ENCODE peak calls at places on chromosomes 6 and 20, in four cellular contexts. E is epithelial cell of esophagus; F is activated T-helper 1 cell treated with anti-CD3 and anti-CD28 coated beads, Interleukin-2, amount 50 U/mL, for 16 hours; K is amniotic stem cell. R is an unnamed sample.
A peak's percentile ranks its signal among the peaks of the same experiment; 100 is the strongest.

GRCh38 chr20:23257106-23257761 is 93.4 kb upstream of the NXT1 start:
- DNase-seq in K (no peak), F (no peak), E (no peak), R (peak; percentile 6)

GRCh38 chr6:41073968-41074691 is 1.4 kb downstream of the NFYA start:
- DNase-seq in E (peak; percentile 13), F (no peak), K (no peak), R (no peak)

GRCh38 chr6:45514454-45514853 is 136.7 kb upstream of the SUPT3H start:
- DNase-seq in F (no peak), E (peak; percentile 70), K (no peak), R (peak; percentile 5)

GRCh38 chr6:47736083-47736700 is 37.8 kb downstream of the ADGRF4 start:
- DNase-seq in E (peak; percentile 62), K (no peak), F (no peak), R (no peak)

GRCh38 chr6:167956491-167956890 is 41.0 kb upstream of the KIF25 start:
- DNase-seq in E (peak; percentile 7), F (no peak), K (no peak), R (no peak)

GRCh38 chr20:33687370-33687915 is 1.3 kb upstream of the E2F1 start:
- DNase-seq in F (no peak), E (no peak), K (no peak), R (no peak)

GRCh38 chr6:144634371-144634770 is 349.2 kb downstream of the UTRN start:
- DNase-seq in K (no peak), F (no peak), E (no peak), R (no peak)

GRCh38 chr20:25418779-25419178 is 11.3 kb downstream of the GINS1 start:
- DNase-seq in F (no peak), K (no peak), E (peak; percentile 35), R (peak; percentile 62)

GRCh38 chr20:59253779-59254319 is 46.6 kb upstream of the EDN3 start:
- DNase-seq in K (no peak), E (no peak), F (peak; percentile 3), R (no peak)

GRCh38 chr20:49615401-49616153 is 47.6 kb upstream of the PTGIS start:
- DNase-seq in F (no peak), K (no peak), E (no peak), R (no peak)

GRCh38 chr6:5087389-5087788 is 2.2 kb downstream of the PPP1R3G start:
- DNase-seq in E (no peak), F (no peak), K (no peak), R (no peak)

GRCh38 chr20:44166477-44166876 is 20.5 kb downstream of the JPH2 start:
- DNase-seq in E (no peak), K (no peak), F (no peak), R (no peak)

GRCh38 chr6:136549359-136550044 is 720 bp downstream of the MAP7 start:
- DNase-seq in E (peak; percentile 46), K (no peak), F (no peak), R (peak; percentile 34)

GRCh38 chr20:14295238-14295637 is 42.2 kb downstream of the FLRT3 start:
- DNase-seq in K (no peak), F (no peak), E (no peak), R (no peak)

GRCh38 chr20:2760381-2761305 is 39.8 kb downstream of the CPXM1 start:
- DNase-seq in E (no peak), F (no peak), K (no peak), R (no peak)

GRCh38 chr20:17500271-17500670 is 30.9 kb downstream of the BFSP1 start:
- DNase-seq in K (no peak), E (no peak), F (no peak), R (no peak)